ENCODE peak calls at places on chromosomes 6 and 20, in eight cellular contexts. U, Y, Z, A, I, Q, V and E are unnamed samples.

GRCh38 chr20:3744806-3745685 is 12.6 kb downstream of the HSPA12B start:
- DNase-seq in Z (peak), Y (peak), V (no peak), A (peak), U (peak), Q (peak), I (peak), E (peak)

GRCh38 chr6:53273356-53273755 is 75.4 kb downstream of the ELOVL5 start:
- DNase-seq in U (no peak), Y (no peak), Q (no peak), A (no peak), V (no peak), Z (no peak), I (no peak), E (no peak)

GRCh38 chr20:62955519-62956386 is 3.2 kb downstream of the SLC17A9 start:
- DNase-seq in U (no peak), A (no peak), Z (no peak), Y (no peak), V (no peak), I (no peak), Q (peak), E (no peak)

GRCh38 chr6:159654483-159655098 is 38.5 kb downstream of the SOD2 start:
- DNase-seq in U (no peak), Q (no peak), I (peak), Y (peak), Z (no peak), A (peak), V (no peak), E (peak)

GRCh38 chr6:119322034-119322433 is 27.5 kb downstream of the MAN1A1 start:
- DNase-seq in Y (no peak), V (no peak), U (no peak), Z (no peak), A (no peak), Q (no peak), I (no peak), E (no peak)

GRCh38 chr6:44289726-44290125 is 19.5 kb downstream of the TMEM151B start:
- DNase-seq in U (no peak), Q (peak), A (no peak), V (no peak), I (no peak), Y (no peak), Z (no peak), E (no peak)

GRCh38 chr6:170311696-170312095 is 5.1 kb downstream of the FAM120B start:
- DNase-seq in U (no peak), A (no peak), V (no peak), Q (no peak), Z (no peak), I (no peak), Y (no peak), E (no peak)

GRCh38 chr20:396252-396618 is 11.9 kb upstream of the RBCK1 start:
- DNase-seq in Y (no peak), Z (no peak), Q (no peak), U (no peak), A (no peak), V (no peak), I (no peak), E (no peak)

GRCh38 chr6:157215702-157216101 is 107.6 kb downstream of the TMEM242 start:
- DNase-seq in Q (no peak), Y (no peak), I (no peak), A (no peak), V (no peak), U (no peak), Z (no peak), E (no peak)

GRCh38 chr6:56357616-56358373 is 110.4 kb upstream of the COL21A1 start:
- DNase-seq in A (no peak), V (no peak), U (no peak), Z (no peak), Y (no peak), I (peak), Q (no peak), E (no peak)

GRCh38 chr6:56984374-56984773 is 29.5 kb downstream of the BEND6 start:
- DNase-seq in Y (no peak), A (no peak), I (peak), Z (no peak), V (no peak), Q (no peak), U (no peak), E (no peak)

GRCh38 chr6:26195376-26195923 is 108.2 kb downstream of the HFE start:
- DNase-seq in V (peak), Z (peak), Y (peak), U (peak), A (peak), I (peak), Q (peak), E (peak)

GRCh38 chr6:138517635-138518034 is 18.3 kb upstream of the NHSL1 start:
- DNase-seq in Y (peak), A (peak), I (peak), V (no peak), Q (peak), U (peak), Z (no peak), E (peak)
- TF ChIP-seq CTCF in Y (peak), A (peak), I (peak), V (peak), Q (peak), U (peak), Z (peak), E (peak)

GRCh38 chr20:54985100-54985499 is 509.7 kb downstream of the DOK5 start:
- DNase-seq in I (no peak), V (no peak), Z (no peak), A (no peak), U (no peak), Q (no peak), Y (no peak), E (no peak)

GRCh38 chr20:54984104-54984448 is 508.7 kb downstream of the DOK5 start:
- DNase-seq in Y (no peak), A (no peak), Q (no peak), V (no peak), I (no peak), U (no peak), Z (no peak), E (no peak)

GRCh38 chr20:54981181-54981580 is 505.8 kb downstream of the DOK5 start:
- DNase-seq in A (no peak), Z (no peak), V (no peak), I (no peak), U (no peak), Q (no peak), Y (no peak), E (no peak)

GRCh38 chr20:54980321-54980960 is 505.0 kb downstream of the DOK5 start:
- DNase-seq in Y (no peak), U (no peak), V (no peak), I (no peak), A (peak), Z (no peak), Q (no peak), E (no peak)
- TF ChIP-seq CTCF in Y (no peak), U (peak), V (no peak), I (no peak), A (peak), Z (no peak), Q (peak), E (no peak)

GRCh38 chr20:64053841-64054661 is 4.6 kb upstream of the SOX18 start:
- DNase-seq in Z (no peak), V (no peak), U (peak), Y (peak), I (peak), Q (no peak), A (no peak), E (peak)
- TF ChIP-seq CTCF in Z (no peak), V (peak), U (peak), Y (no peak), I (peak), Q (no peak), A (no peak), E (no peak)

GRCh38 chr6:142845624-142846458 is 99.1 kb downstream of the HIVEP2 start:
- DNase-seq in A (no peak), Q (peak), I (peak), U (peak), Y (no peak), V (no peak), Z (peak), E (no peak)
- TF ChIP-seq CTCF in A (no peak), Q (no peak), I (no peak), U (peak), Y (no peak), V (no peak), Z (no peak), E (no peak)

DNA sequence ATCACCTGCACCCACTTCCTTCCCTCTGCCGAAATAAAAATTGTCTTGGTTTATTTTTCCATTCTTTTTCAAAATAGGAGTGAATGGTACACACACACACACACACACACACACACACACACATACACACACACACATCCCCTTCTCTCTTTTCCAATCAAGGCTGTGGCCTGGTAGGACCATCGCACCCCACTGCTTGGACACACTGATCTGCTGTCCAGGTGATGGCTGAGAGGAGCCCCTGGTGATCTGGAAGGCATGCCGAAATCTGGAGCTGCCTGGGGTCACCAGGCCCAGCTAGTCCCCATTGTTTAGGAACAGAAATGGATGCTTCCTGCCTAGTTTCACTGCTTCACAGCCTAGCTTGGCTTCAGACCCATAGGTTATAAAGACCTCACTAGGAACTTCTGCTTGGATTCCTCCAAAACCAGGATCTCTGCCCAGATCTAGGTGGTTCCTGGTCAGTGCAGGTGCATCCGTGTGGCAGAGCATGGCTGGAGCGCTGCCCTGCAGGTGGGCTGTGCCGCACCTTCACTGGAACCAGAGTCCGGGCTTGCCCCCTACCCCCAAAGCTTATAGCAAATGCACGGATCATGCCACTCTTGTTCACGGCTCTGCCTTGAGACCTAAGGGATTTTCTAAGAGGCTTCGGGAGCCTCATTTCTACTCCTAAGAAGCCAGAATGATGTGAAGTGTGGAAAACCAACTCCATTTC is 42.9 kb upstream of the DACT2 start:
- DNase-seq in Q (no peak), Y (no peak), I (no peak), U (no peak), Z (no peak), V (no peak), A (no peak), E (no peak)
- TF ChIP-seq CTCF in Q (no peak), Y (no peak), I (no peak), U (no peak), Z (no peak), V (no peak), A (no peak), E (no peak)